ENCODE peak calls at places on chromosome 11, in seven cellular contexts. A, V, G, W, O, J and M are unnamed samples.

GRCh38 chr11:455566-456147 is 5.6 kb downstream of the PTDSS2 start:
- DNase-seq in O (no peak), V (no peak), W (no peak), A (no peak), G (no peak), J (peak; percentile 15), M (no peak)

GRCh38 chr11:33017478-33017877 is 1.8 kb downstream of the DEPDC7 start:
- DNase-seq in G (no peak), W (no peak), A (peak; percentile 28), J (no peak), O (no peak), V (no peak), M (no peak)

GRCh38 chr11:412641-413119 is 2.1 kb downstream of the SIGIRR start:
- DNase-seq in W (no peak), J (peak; percentile 10), V (no peak), A (no peak), G (no peak), O (no peak), M (no peak)

GRCh38 chr11:112588252-112588668 is 327.6 kb upstream of the PLET1 start:
- DNase-seq in G (peak; percentile 92), A (peak; percentile 94), O (peak; percentile 61), V (peak; percentile 66), J (peak; percentile 59), W (peak; percentile 77), M (peak; percentile 88)

GRCh38 chr11:74325649-74326645 is 14.5 kb upstream of the P4HA3 start:
- DNase-seq in J (peak; percentile 85), W (peak; percentile 93), A (no peak), V (peak; percentile 87), O (peak; percentile 91), G (peak; percentile 41), M (peak; percentile 97)

GRCh38 chr11:128714881-128715280 is 21.0 kb downstream of the FLI1 start:
- DNase-seq in J (no peak), A (no peak), W (peak; percentile 100), G (no peak), V (peak; percentile 75), O (no peak), M (peak; percentile 99)

GRCh38 chr11:95092549-95093324 is 3.1 kb downstream of the ENDOD1 start:
- DNase-seq in V (peak; percentile 66), W (peak; percentile 77), G (peak; percentile 76), O (no peak), J (no peak), A (peak; percentile 57), M (peak; percentile 47)

GRCh38 chr11:112318661-112319060 is 58.0 kb upstream of the PLET1 start:
- DNase-seq in W (no peak), V (no peak), O (no peak), G (no peak), J (no peak), A (no peak), M (no peak)

GRCh38 chr11:134667505-134667904 is 255.5 kb upstream of the B3GAT1 start:
- DNase-seq in V (no peak), O (peak; percentile 4), W (no peak), A (no peak), G (no peak), J (no peak), M (no peak)

DNA sequence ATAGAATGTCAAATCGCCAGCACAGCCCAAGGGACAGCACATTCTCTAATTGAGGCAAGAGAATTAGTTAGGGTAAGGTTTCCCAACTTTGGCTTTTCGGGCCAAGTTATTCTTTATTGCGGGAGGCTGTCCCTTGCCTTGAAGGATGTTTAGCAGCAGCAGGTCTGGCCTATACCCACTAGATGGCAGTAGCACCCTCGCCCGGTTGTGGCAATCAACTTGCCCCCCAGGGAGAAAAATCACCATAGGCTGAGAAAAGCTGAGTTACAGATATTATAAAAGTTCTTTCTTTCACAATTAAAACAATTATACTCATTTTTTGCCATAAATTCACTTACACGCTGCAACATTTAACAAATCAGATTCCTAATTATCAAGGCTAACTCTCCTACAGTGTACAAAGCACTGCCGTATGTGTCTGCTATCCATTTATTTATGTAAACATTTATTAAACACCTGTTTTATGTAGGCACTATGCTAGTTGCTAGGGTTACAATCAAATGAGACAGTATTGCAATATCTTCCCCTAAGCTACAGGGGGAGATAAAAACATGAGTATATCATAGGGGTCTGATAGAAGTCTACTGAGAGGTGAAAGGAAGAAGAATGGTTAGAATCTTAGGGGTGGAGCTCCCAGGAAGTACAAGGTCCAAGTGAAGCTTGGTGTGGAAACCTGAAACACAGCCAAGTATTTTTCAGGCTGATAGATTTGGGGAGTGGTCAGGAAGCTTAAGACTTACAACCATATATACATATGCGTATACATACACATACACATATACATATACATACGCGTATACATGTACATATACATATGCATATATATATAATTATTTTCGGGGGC is 452.3 kb downstream of the RAB38 start:
- DNase-seq in O (peak; percentile 43), A (peak; percentile 70), G (peak; percentile 38), W (peak; percentile 13), V (no peak), J (no peak), M (peak; percentile 27)
- TF ChIP-seq CTCF in O (peak; percentile 39), A (peak; percentile 85), G (peak; percentile 61), W (peak; percentile 66), V (peak; percentile 87), J (peak; percentile 56), M (peak; percentile 73)

GRCh38 chr11:81870815-81871214 is 862.8 kb downstream of the FAM181B start:
- DNase-seq in W (no peak), A (no peak), V (no peak), G (no peak), O (no peak), J (no peak), M (no peak)
- H3K4me3 ChIP-seq in W (no peak overlapping the region), A (no peak overlapping the region), V (no peak overlapping the region), G (no peak overlapping the region), O (no peak overlapping the region), J (no peak overlapping the region), M (no peak overlapping the region)

GRCh38 chr11:43574949-43575915 is 105.3 kb upstream of the HSD17B12 start:
- DNase-seq in V (no peak), A (peak; percentile 60), W (peak; percentile 58), J (no peak), G (peak; percentile 65), O (no peak), M (peak; percentile 51)
- TF ChIP-seq CTCF in V (no peak), A (no peak), W (no peak), J (no peak), G (no peak), O (no peak), M (no peak)

GRCh38 chr11:65498727-65498976 is 193 bp upstream of the MALAT1 start:
- DNase-seq in O (no peak), V (no peak), G (no peak), W (no peak), A (no peak), J (no peak), M (no peak)

GRCh38 chr11:65498977-65499712 is at the start of gene MALAT1:
- DNase-seq in A (peak; percentile 98), J (peak; percentile 92), G (peak; percentile 95), W (peak; percentile 92), V (peak; percentile 95), O (peak; percentile 96), M (peak; percentile 97)

GRCh38 chr11:65497141-65498041 is 1.5 kb upstream of the MALAT1 start:
- DNase-seq in W (peak; percentile 98), A (peak; percentile 99), J (peak; percentile 99), G (peak; percentile 100), V (peak; percentile 100), O (peak; percentile 99), M (peak; percentile 99)

GRCh38 chr11:65498042-65498726 is 661 bp upstream of the MALAT1 start:
- DNase-seq in A (peak; percentile 72), V (peak; percentile 40), O (peak; percentile 63), W (peak; percentile 61), J (peak; percentile 44), G (peak; percentile 73), M (peak; percentile 74)

DNA sequence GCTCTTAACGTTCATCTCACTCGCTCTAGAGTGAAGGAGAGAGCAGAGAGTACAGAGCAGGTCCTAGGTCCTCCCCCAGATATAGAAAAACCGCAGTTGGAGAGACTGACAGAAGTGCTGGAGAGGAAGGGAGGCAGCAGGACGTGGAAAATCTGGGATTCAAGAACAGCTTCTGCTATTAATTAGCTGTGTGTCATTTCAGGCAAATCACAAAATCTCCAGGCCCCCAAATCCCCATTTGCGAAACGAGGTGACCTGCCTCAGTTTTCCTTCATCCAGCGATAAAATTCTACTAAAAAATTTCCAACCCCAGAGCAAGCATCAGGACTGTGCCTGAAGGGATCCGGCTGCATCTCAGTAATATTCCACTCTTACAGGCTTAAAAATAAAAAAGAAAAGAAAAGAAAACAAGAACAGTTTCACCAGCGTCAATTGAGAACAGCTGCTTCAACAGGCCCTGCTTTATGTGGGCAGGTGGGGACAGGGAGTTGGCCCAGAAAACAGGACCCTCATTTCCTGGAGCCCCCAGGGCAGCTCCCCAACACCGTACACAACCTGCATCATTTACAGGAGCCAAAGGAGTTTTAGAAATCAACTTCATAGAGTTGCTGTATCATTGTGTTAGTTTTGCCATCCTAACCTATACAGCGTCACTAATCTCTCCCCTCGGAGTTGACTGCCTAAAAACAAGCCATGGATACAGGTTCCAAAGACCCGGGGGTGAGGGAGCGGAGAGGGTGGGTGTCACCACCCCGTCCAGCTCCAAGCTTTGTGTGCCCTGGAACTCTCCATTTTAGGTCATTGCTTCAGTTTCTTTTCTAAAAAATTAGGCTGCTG is 2.3 kb upstream of the MALAT1 start:
- DNase-seq in O (no peak), V (peak; percentile 63), A (no peak), J (no peak), G (peak; percentile 24), W (peak; percentile 48), M (peak; percentile 73)
- H3K4me3 ChIP-seq in O (peak overlapping the region; percentile 82), V (peak overlapping the region; percentile 48), A (peak overlapping the region; percentile 49), J (peak overlapping the region; percentile 92), G (peak overlapping the region; percentile 6), W (peak overlapping the region; percentile 54), M (peak overlapping the region; percentile 56)

GRCh38 chr11:65931773-65932557 is 12.7 kb downstream of the DRAP1 start:
- DNase-seq in O (no peak), G (no peak), W (no peak), V (no peak), A (peak; percentile 62), J (no peak), M (no peak)

GRCh38 chr11:65934014-65934413 is 11.3 kb upstream of the TSGA10IP start:
- DNase-seq in G (no peak), V (no peak), J (no peak), A (no peak), O (no peak), W (no peak), M (no peak)

GRCh38 chr11:65927904-65928397 is 8.7 kb downstream of the DRAP1 start:
- DNase-seq in W (no peak), V (no peak), G (no peak), O (peak; percentile 55), A (no peak), J (no peak), M (peak; percentile 26)

GRCh38 chr11:65928667-65929066 is 9.4 kb downstream of the DRAP1 start:
- DNase-seq in O (no peak), J (no peak), A (no peak), V (no peak), G (no peak), W (no peak), M (no peak)

DNA sequence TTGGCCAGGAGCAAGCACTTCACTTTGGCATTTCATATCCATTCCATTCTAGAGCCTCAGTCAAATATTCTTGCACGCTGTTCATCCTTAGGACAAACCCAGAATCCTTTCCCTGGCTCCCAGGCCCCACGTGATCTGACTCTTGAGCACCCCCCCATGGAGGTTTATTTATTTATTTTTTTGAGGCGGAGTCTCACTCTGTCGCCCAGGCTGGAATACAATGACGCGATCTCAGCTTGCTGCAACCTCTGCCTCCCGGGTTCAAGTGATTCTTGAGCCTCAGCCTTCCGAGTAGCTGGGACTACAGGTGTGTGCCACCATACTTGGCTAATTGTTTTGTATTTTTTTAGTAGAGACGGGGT is 12.7 kb upstream of the TSGA10IP start:
- DNase-seq in W (no peak), O (no peak), G (no peak), J (no peak), A (peak; percentile 82), V (no peak), M (peak; percentile 34)
- TF ChIP-seq CTCF in W (no peak), O (no peak), G (no peak), J (no peak), A (peak; percentile 51), V (no peak), M (no peak)